ENCODE peak calls at places on chromosomes 4 and X, in five cellular contexts. One of them, this sample, is unnamed.
A peak's percentile ranks its signal among the peaks of the same experiment; 100 is the strongest.

GRCh38 chr4:127249066-127249766 is 383.5 kb upstream of the INTU start:
- DNase-seq in HepG2: no peak
- DNase-seq in SK-N-SH: no peak
- DNase-seq in GM12878: no peak
- DNase-seq in K562: peak; percentile 3
- DNase-seq in this sample: no peak

GRCh38 chrX:3046253-3046909 is 5.1 kb downstream of the ARSF start:
- DNase-seq in GM12878: no peak
- DNase-seq in K562: no peak
- DNase-seq in HepG2: no peak
- DNase-seq in SK-N-SH: no peak
- DNase-seq in this sample: no peak

GRCh38 chrX:100356497-100356896 is 53.6 kb downstream of the PCDH19 start:
- DNase-seq in GM12878: no peak
- DNase-seq in SK-N-SH: no peak
- DNase-seq in HepG2: peak; percentile 2
- DNase-seq in K562: no peak
- DNase-seq in this sample: no peak

GRCh38 chrX:97790850-97791249 is 907.1 kb downstream of the RPA4 start:
- DNase-seq in HepG2: no peak
- DNase-seq in GM12878: no peak
- DNase-seq in K562: no peak
- DNase-seq in SK-N-SH: no peak
- DNase-seq in this sample: no peak

GRCh38 chr4:138680251-138680650 is 335.3 kb upstream of the NOCT start:
- DNase-seq in HepG2: no peak
- DNase-seq in GM12878: no peak
- DNase-seq in SK-N-SH: no peak
- DNase-seq in K562: no peak
- DNase-seq in this sample: no peak

GRCh38 chr4:119477412-119478053 is 151.1 kb downstream of the PDE5A start:
- DNase-seq in SK-N-SH: no peak
- DNase-seq in HepG2: no peak
- DNase-seq in K562: no peak
- DNase-seq in GM12878: no peak
- DNase-seq in this sample: no peak

GRCh38 chr4:139501117-139501516 is 47.2 kb downstream of the RAB33B start:
- DNase-seq in HepG2: no peak
- DNase-seq in SK-N-SH: no peak
- DNase-seq in GM12878: no peak
- DNase-seq in K562: no peak
- DNase-seq in this sample: no peak

GRCh38 chr4:104969394-104970066 is 177.1 kb upstream of the TET2 start:
- DNase-seq in SK-N-SH: no peak
- DNase-seq in GM12878: peak; percentile 52
- DNase-seq in K562: no peak
- DNase-seq in HepG2: no peak
- DNase-seq in this sample: no peak

GRCh38 chrX:110408949-110409588 is 50.4 kb downstream of the RTL9 start:
- DNase-seq in GM12878: no peak
- DNase-seq in SK-N-SH: no peak
- DNase-seq in K562: peak; percentile 85
- DNase-seq in HepG2: no peak
- DNase-seq in this sample: no peak

GRCh38 chr4:82648356-82648755 is 86.6 kb upstream of the TMEM150C start:
- DNase-seq in K562: no peak
- DNase-seq in SK-N-SH: no peak
- DNase-seq in GM12878: no peak
- DNase-seq in HepG2: no peak
- DNase-seq in this sample: no peak

GRCh38 chrX:17032351-17032750 is 85.9 kb downstream of the REPS2 start:
- DNase-seq in GM12878: no peak
- DNase-seq in SK-N-SH: no peak
- DNase-seq in HepG2: no peak
- DNase-seq in K562: no peak
- DNase-seq in this sample: no peak

GRCh38 chr4:153573881-153574807 is 108.0 kb downstream of the TMEM131L start:
- DNase-seq in SK-N-SH: peak; percentile 58
- DNase-seq in HepG2: peak; percentile 63
- DNase-seq in GM12878: no peak
- DNase-seq in K562: peak; percentile 48
- DNase-seq in this sample: peak; percentile 23

GRCh38 chrX:10486373-10486772 is 134.0 kb downstream of the MID1 start:
- DNase-seq in GM12878: no peak
- DNase-seq in K562: no peak
- DNase-seq in SK-N-SH: no peak
- DNase-seq in HepG2: no peak
- DNase-seq in this sample: no peak

GRCh38 chr4:52098618-52099017 is 47.5 kb downstream of the SPATA18 start:
- DNase-seq in HepG2: no peak
- DNase-seq in K562: no peak
- DNase-seq in GM12878: no peak
- DNase-seq in SK-N-SH: no peak
- DNase-seq in this sample: no peak

GRCh38 chr4:41796545-41797210 is 48.2 kb upstream of the PHOX2B start:
- DNase-seq in SK-N-SH: no peak
- DNase-seq in HepG2: no peak
- DNase-seq in K562: no peak
- DNase-seq in GM12878: no peak
- DNase-seq in this sample: peak; percentile 11

GRCh38 chrX:10949541-10949940 is 161.6 kb upstream of the HCCS start:
- DNase-seq in SK-N-SH: no peak
- DNase-seq in K562: no peak
- DNase-seq in HepG2: no peak
- DNase-seq in GM12878: no peak
- DNase-seq in this sample: no peak

GRCh38 chr4:112170451-112170993 is 25.3 kb downstream of the FAM241A start:
- DNase-seq in K562: peak; percentile 84
- DNase-seq in GM12878: no peak
- DNase-seq in SK-N-SH: no peak
- DNase-seq in HepG2: peak; percentile 43
- DNase-seq in this sample: no peak

GRCh38 chrX:106168107-106168506 is at the start of gene PWWP3B:
- DNase-seq in HepG2: no peak
- DNase-seq in K562: peak; percentile 1
- DNase-seq in SK-N-SH: no peak
- DNase-seq in GM12878: no peak
- DNase-seq in this sample: peak; percentile 62

GRCh38 chrX:109283870-109284269 is 198.0 kb downstream of the GUCY2F start:
- DNase-seq in GM12878: no peak
- DNase-seq in SK-N-SH: no peak
- DNase-seq in K562: no peak
- DNase-seq in HepG2: no peak
- DNase-seq in this sample: no peak

GRCh38 chr4:156677136-156677535 is 294.5 kb downstream of the PDGFC start:
- DNase-seq in K562: no peak
- DNase-seq in SK-N-SH: peak; percentile 22
- DNase-seq in HepG2: peak; percentile 38
- DNase-seq in GM12878: no peak
- DNase-seq in this sample: peak; percentile 52

GRCh38 chrX:7582191-7582590 is 260.8 kb upstream of the VCX start:
- DNase-seq in HepG2: no peak
- DNase-seq in K562: no peak
- DNase-seq in SK-N-SH: no peak
- DNase-seq in GM12878: no peak
- DNase-seq in this sample: no peak
- TF ChIP-seq FOXM1 in HepG2: no peak
- TF ChIP-seq FOXM1 in K562: no peak
- TF ChIP-seq FOXM1 in SK-N-SH: no peak
- TF ChIP-seq FOXM1 in GM12878: no peak
- TF ChIP-seq FOXM1 in this sample: no peak

DNA sequence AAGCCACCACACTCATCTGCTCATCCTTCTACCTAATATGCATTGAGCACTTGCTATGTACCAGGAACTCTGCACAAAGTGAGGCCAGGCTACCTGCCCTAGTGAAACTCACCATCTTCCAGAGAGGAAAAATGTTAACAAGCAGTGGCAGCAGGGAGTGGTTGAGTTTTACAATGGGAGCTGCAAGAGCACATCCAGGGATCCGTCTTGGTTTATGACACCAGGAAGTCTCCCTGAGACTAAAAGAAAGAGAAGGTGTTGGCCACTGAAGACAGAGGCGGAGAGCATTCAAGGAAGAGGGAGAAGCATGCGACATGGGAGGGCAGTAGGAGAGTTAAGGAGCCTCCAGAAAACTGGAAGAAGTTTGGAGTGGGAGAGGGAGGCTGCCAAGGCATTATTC is 178.1 kb upstream of the CPEB2 start:
- DNase-seq in HepG2: no peak
- DNase-seq in SK-N-SH: no peak
- DNase-seq in K562: no peak
- DNase-seq in GM12878: no peak
- DNase-seq in this sample: no peak
- TF ChIP-seq FOXM1 in HepG2: no peak
- TF ChIP-seq FOXM1 in SK-N-SH: no peak
- TF ChIP-seq FOXM1 in K562: no peak
- TF ChIP-seq FOXM1 in GM12878: no peak
- TF ChIP-seq FOXM1 in this sample: no peak

DNA sequence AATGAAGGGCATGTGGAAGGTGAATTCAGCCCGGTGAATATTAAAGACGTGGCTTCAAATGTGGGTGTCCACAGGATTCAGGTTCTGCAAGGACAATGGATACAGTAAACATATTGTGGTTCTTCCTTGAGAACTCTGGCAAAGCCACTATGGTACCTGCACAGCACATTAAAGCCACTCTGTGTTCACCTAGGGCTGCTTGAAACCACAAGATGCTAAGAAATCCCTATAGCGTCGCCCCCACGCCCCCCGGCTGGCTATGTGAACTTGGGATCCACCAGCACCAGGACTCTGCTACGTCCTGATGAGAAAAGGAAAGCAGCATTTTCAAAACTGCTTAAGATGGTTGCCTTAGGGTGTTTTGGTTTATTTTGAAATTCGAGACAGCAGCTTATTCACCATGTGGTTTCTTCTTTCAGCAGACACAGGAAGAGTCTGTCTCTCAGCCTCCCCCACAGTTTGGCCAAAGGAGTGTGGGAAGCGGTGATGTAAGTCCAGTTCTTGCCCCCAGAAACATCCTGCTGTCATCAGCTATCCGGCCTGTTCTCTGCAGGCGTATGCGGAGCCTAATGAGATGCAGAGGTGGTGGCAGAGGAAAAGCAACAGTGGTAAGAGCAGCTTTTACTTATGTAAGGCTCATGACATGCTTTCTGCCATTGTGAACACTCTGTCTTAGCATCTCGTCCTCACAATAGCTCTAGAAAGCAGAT is 111.5 kb downstream of the AFAP1 start:
- DNase-seq in SK-N-SH: peak; percentile 38
- DNase-seq in HepG2: no peak
- DNase-seq in GM12878: no peak
- DNase-seq in K562: peak; percentile 18
- DNase-seq in this sample: no peak
- TF ChIP-seq FOXM1 in SK-N-SH: no peak
- TF ChIP-seq FOXM1 in HepG2: no peak
- TF ChIP-seq FOXM1 in GM12878: peak; percentile 33
- TF ChIP-seq FOXM1 in K562: no peak
- TF ChIP-seq FOXM1 in this sample: no peak

DNA sequence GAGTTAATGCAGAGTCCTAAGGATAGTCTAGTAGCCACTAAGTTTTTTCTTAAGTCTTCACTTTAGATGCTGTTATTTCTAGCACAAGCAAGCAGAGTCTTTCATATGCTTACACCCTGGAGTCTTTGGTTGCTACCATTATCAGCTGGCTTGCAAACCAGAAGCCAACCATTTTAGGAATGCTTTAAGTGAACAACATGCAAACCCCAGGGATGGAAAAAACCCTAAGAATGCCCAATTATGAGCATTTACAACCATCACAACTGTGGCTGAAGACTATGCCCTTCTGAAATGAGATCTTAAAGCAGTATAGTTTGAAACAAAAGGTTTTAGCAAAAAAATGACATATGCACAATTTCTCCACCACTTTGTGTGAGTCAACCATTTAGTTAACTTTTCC is 6.6 kb downstream of the MID1IP1 start:
- DNase-seq in SK-N-SH: no peak
- DNase-seq in HepG2: no peak
- DNase-seq in GM12878: no peak
- DNase-seq in K562: peak; percentile 27
- DNase-seq in this sample: no peak
- TF ChIP-seq FOXM1 in SK-N-SH: no peak
- TF ChIP-seq FOXM1 in HepG2: no peak
- TF ChIP-seq FOXM1 in GM12878: no peak
- TF ChIP-seq FOXM1 in K562: no peak
- TF ChIP-seq FOXM1 in this sample: no peak

DNA sequence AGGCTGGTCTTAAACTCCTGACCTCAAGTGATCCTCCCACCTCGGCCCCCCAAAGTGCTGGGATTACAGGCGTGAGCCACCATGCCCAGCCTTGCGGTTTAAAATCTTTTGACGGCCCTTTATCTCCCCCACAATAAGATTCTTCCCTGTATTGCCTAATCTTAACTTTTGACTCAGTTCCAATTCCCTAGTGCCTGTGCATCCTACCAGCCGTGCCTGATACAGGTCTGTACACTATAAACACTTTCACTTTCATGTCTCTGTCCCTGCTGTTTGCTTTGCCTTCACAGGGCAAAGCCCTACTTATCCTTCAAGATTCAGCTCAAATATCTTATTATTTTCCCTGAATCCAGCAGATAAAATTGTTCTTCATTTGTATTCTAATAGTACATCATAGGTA is 74.6 kb downstream of the WDR44 start:
- DNase-seq in GM12878: no peak
- DNase-seq in K562: no peak
- DNase-seq in SK-N-SH: no peak
- DNase-seq in HepG2: no peak
- DNase-seq in this sample: no peak
- TF ChIP-seq FOXM1 in GM12878: no peak
- TF ChIP-seq FOXM1 in K562: no peak
- TF ChIP-seq FOXM1 in SK-N-SH: no peak
- TF ChIP-seq FOXM1 in HepG2: no peak
- TF ChIP-seq FOXM1 in this sample: no peak

GRCh38 chr4:5455003-5455585 is 253.3 kb downstream of the EVC2 start:
- DNase-seq in HepG2: no peak
- DNase-seq in SK-N-SH: no peak
- DNase-seq in K562: no peak
- DNase-seq in GM12878: no peak
- DNase-seq in this sample: no peak
- TF ChIP-seq FOXM1 in HepG2: no peak
- TF ChIP-seq FOXM1 in SK-N-SH: no peak
- TF ChIP-seq FOXM1 in K562: no peak
- TF ChIP-seq FOXM1 in GM12878: no peak
- TF ChIP-seq FOXM1 in this sample: no peak

GRCh38 chr4:175271010-175271630 is 353.0 kb downstream of the ADAM29 start:
- DNase-seq in GM12878: no peak
- DNase-seq in HepG2: no peak
- DNase-seq in K562: no peak
- DNase-seq in SK-N-SH: no peak
- DNase-seq in this sample: no peak

GRCh38 chr4:175277816-175278215 is 359.7 kb downstream of the ADAM29 start:
- DNase-seq in GM12878: no peak
- DNase-seq in K562: no peak
- DNase-seq in HepG2: no peak
- DNase-seq in SK-N-SH: no peak
- DNase-seq in this sample: no peak

GRCh38 chr4:175280153-175280552 is 362.0 kb downstream of the ADAM29 start:
- DNase-seq in K562: no peak
- DNase-seq in SK-N-SH: no peak
- DNase-seq in HepG2: no peak
- DNase-seq in GM12878: no peak
- DNase-seq in this sample: no peak

GRCh38 chr4:175273995-175274753 is 356.0 kb downstream of the ADAM29 start:
- DNase-seq in SK-N-SH: no peak
- DNase-seq in GM12878: no peak
- DNase-seq in K562: no peak
- DNase-seq in HepG2: no peak
- DNase-seq in this sample: no peak
- TF ChIP-seq FOXM1 in SK-N-SH: no peak
- TF ChIP-seq FOXM1 in GM12878: no peak
- TF ChIP-seq FOXM1 in K562: no peak
- TF ChIP-seq FOXM1 in HepG2: no peak
- TF ChIP-seq FOXM1 in this sample: no peak

This sample was measured in HEK293T.